ENCODE peak calls at places on chromosomes 16 and 17, in six cellular contexts. G is HCT116, L is H1, V is HepG2, Z is K562, X is GM12878. N is an unnamed sample.

GRCh38 chr17:38889745-38890409 is 20.0 kb downstream of the LASP1 start:
- DNase-seq in L (no peak), G (no peak), V (no peak), Z (no peak), X (no peak), N (no peak)

GRCh38 chr17:56982312-56982711 is 4.4 kb downstream of the SCPEP1 start:
- DNase-seq in G (no peak), L (no peak), V (no peak), Z (peak; percentile 66), X (no peak), N (no peak)

GRCh38 chr16:84237994-84238750 is 1.6 kb downstream of the KCNG4 start:
- DNase-seq in G (no peak), V (no peak), Z (no peak), L (no peak), X (no peak), N (no peak)

GRCh38 chr16:3595110-3595486 is 16.3 kb downstream of the SLX4 start:
- DNase-seq in L (no peak), Z (no peak), G (no peak), V (no peak), X (no peak), N (no peak)

GRCh38 chr16:16021988-16022682 is 72.7 kb downstream of the ABCC1 start:
- DNase-seq in V (peak; percentile 88), G (peak; percentile 81), Z (peak; percentile 98), L (no peak), X (no peak), N (no peak)

GRCh38 chr17:66676421-66676820 is 158.5 kb upstream of the CACNG5 start:
- DNase-seq in X (no peak), V (no peak), L (no peak), Z (no peak), G (peak; percentile 71), N (no peak)

GRCh38 chr16:22193134-22193411 is 13.0 kb upstream of the EEF2K start:
- DNase-seq in G (no peak), Z (peak; percentile 10), V (no peak), X (no peak), L (no peak), N (no peak)

GRCh38 chr17:17401271-17401781 is 75.5 kb upstream of the MED9 start:
- DNase-seq in Z (peak; percentile 49), L (peak; percentile 70), G (peak; percentile 31), X (no peak), V (peak; percentile 56), N (peak; percentile 72)

DNA sequence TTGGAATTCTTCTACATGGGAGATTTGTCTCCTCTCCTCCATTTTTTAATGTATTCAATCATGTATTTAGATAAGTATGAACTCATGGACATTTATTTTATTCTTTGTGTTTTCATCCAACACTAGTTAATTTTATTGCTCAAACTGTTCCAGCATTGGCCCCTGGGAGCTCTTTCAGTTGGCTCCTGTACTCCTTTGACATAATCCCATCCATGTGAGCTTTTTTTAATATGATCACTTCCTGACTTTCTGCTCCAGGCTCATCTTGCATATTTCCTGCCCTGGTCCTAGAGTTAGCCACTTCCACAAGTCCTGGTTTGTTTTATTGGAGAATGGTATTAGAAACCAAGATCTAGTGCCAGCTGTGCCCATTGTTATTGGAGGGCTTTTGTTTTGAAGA is 419.1 kb upstream of the CDH11 start:
- DNase-seq in G (no peak), X (no peak), V (no peak), L (no peak), Z (no peak), N (no peak)
- TF ChIP-seq ATF3 in G (no peak), X (no peak), V (no peak), L (no peak), Z (no peak), N (no peak)

GRCh38 chr17:82108038-82108998 is 10.3 kb upstream of the FASN start:
- DNase-seq in V (no peak), L (no peak), Z (no peak), G (no peak), X (no peak), N (no peak)

GRCh38 chr17:82112181-82112865 is 14.3 kb upstream of the FASN start:
- DNase-seq in G (no peak), V (no peak), L (no peak), Z (no peak), X (no peak), N (no peak)

GRCh38 chr17:82112866-82113390 is 14.9 kb upstream of the FASN start:
- DNase-seq in X (no peak), Z (no peak), L (no peak), V (no peak), G (no peak), N (no peak)

GRCh38 chr17:82108999-82109480 is 11.0 kb upstream of the FASN start:
- DNase-seq in L (no peak), G (no peak), X (no peak), V (no peak), Z (no peak), N (no peak)

GRCh38 chr17:82110298-82110697 is 12.3 kb upstream of the FASN start:
- DNase-seq in X (no peak), V (peak; percentile 88), G (no peak), Z (no peak), L (no peak), N (no peak)
- TF ChIP-seq ATF3 in X (no peak), V (no peak), G (no peak), Z (no peak), L (no peak), N (no peak)

DNA sequence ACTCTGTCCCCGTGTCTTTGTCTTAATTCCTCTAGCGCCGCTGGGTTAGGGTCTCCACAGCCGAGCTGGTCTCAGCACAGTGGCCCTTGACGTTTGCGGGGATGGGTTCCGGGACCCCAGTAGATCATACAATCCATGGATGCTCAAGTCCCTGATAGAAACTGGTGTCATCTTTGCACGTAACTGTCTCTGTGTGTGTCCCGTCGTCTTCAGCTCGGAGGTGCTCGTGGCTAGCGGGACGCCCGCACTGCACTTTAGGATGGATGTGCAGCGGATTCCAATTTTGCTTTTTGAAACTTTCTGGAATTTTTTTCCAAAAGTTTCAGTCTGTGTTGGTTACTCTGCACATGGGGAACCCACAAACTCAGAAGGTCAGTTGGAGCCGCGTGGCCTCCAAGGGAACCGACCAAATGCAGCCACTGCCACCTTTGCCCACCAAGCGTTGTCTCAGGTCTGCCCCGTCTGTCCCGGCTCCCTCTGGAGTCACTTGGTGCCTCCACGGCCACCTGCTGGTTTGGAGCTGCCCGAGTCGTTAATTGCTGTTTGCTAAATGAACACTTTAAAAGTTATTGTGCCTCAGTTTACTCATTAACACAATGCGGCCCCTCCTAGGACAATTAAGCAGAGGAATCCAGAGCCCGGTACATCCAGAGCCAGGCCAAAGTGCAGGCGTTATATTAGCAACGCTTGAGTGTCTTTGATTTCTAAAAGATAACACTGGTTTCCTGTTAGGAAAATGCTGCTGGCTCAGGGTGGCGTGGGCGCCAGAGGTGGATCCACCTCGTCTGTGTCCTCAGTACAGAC is 5.3 kb upstream of the DPEP1 start:
- DNase-seq in X (no peak), Z (no peak), G (no peak), L (no peak), V (no peak), N (no peak)
- TF ChIP-seq ATF3 in X (no peak), Z (no peak), G (no peak), L (no peak), V (no peak), N (no peak)

GRCh38 chr16:28318042-28318597 is 25.8 kb downstream of the SBK1 start:
- DNase-seq in G (no peak), Z (no peak), X (no peak), L (no peak), V (no peak), N (no peak)
- TF ChIP-seq ATF3 in G (no peak), Z (no peak), X (no peak), L (no peak), V (no peak), N (no peak)

N was measured in WTC11.